ENCODE peak calls at places on chromosomes 6 and 20, in eight cellular contexts. One of them, this sample, is unnamed.

GRCh38 chr6:109314313-109314712 is 68.0 kb downstream of the CD164 start:
- DNase-seq in CD4-positive, alpha-beta T cell: no peak
- DNase-seq in stomach: no peak
- DNase-seq in astrocyte of the spinal cord: no peak
- DNase-seq in epithelial cell of esophagus: no peak
- DNase-seq in GM13977: no peak
- DNase-seq in left ventricle myocardium inferior: no peak
- DNase-seq in BE2C: no peak
- DNase-seq in this sample: no peak

GRCh38 chr20:25013478-25014380 is 21.2 kb upstream of the APMAP start:
- DNase-seq in CD4-positive, alpha-beta T cell: peak
- DNase-seq in stomach: peak
- DNase-seq in astrocyte of the spinal cord: no peak
- DNase-seq in epithelial cell of esophagus: no peak
- DNase-seq in GM13977: no peak
- DNase-seq in left ventricle myocardium inferior: no peak
- DNase-seq in BE2C: no peak
- DNase-seq in this sample: no peak

GRCh38 chr20:63027425-63028389 is 20.9 kb upstream of the BHLHE23 start:
- DNase-seq in CD4-positive, alpha-beta T cell: no peak
- DNase-seq in stomach: no peak
- DNase-seq in astrocyte of the spinal cord: no peak
- DNase-seq in epithelial cell of esophagus: no peak
- DNase-seq in GM13977: peak
- DNase-seq in left ventricle myocardium inferior: peak
- DNase-seq in BE2C: peak
- DNase-seq in this sample: peak

GRCh38 chr20:35476288-35476687 is 20.9 kb downstream of the CEP250 start:
- DNase-seq in CD4-positive, alpha-beta T cell: no peak
- DNase-seq in stomach: no peak
- DNase-seq in astrocyte of the spinal cord: no peak
- DNase-seq in epithelial cell of esophagus: no peak
- DNase-seq in GM13977: no peak
- DNase-seq in left ventricle myocardium inferior: no peak
- DNase-seq in BE2C: no peak
- DNase-seq in this sample: no peak

GRCh38 chr6:21808551-21809181 is 215.1 kb downstream of the SOX4 start:
- DNase-seq in CD4-positive, alpha-beta T cell: no peak
- DNase-seq in stomach: no peak
- DNase-seq in astrocyte of the spinal cord: peak
- DNase-seq in epithelial cell of esophagus: no peak
- DNase-seq in GM13977: no peak
- DNase-seq in left ventricle myocardium inferior: no peak
- DNase-seq in BE2C: no peak
- DNase-seq in this sample: no peak

GRCh38 chr20:36792422-36792821 is 18.9 kb upstream of the DSN1 start:
- DNase-seq in CD4-positive, alpha-beta T cell: no peak
- DNase-seq in stomach: peak
- DNase-seq in astrocyte of the spinal cord: peak
- DNase-seq in epithelial cell of esophagus: peak
- DNase-seq in GM13977: peak
- DNase-seq in left ventricle myocardium inferior: no peak
- DNase-seq in BE2C: peak
- DNase-seq in this sample: peak

GRCh38 chr6:135701426-135701825 is 150.1 kb upstream of the PDE7B start:
- DNase-seq in CD4-positive, alpha-beta T cell: no peak
- DNase-seq in stomach: no peak
- DNase-seq in astrocyte of the spinal cord: no peak
- DNase-seq in epithelial cell of esophagus: peak
- DNase-seq in GM13977: no peak
- DNase-seq in left ventricle myocardium inferior: no peak
- DNase-seq in BE2C: no peak
- DNase-seq in this sample: no peak

GRCh38 chr20:36491901-36492617 is 49.3 kb upstream of the MYL9 start:
- DNase-seq in CD4-positive, alpha-beta T cell: peak
- DNase-seq in stomach: no peak
- DNase-seq in astrocyte of the spinal cord: peak
- DNase-seq in epithelial cell of esophagus: peak
- DNase-seq in GM13977: no peak
- DNase-seq in left ventricle myocardium inferior: no peak
- DNase-seq in BE2C: no peak
- DNase-seq in this sample: peak

GRCh38 chr20:63574156-63574828 is at the start of gene HELZ2:
- DNase-seq in CD4-positive, alpha-beta T cell: peak
- DNase-seq in stomach: peak
- DNase-seq in astrocyte of the spinal cord: peak
- DNase-seq in epithelial cell of esophagus: peak
- DNase-seq in GM13977: peak
- DNase-seq in left ventricle myocardium inferior: peak
- DNase-seq in BE2C: peak
- DNase-seq in this sample: peak

GRCh38 chr6:157226026-157226639 is 97.2 kb downstream of the TMEM242 start:
- DNase-seq in CD4-positive, alpha-beta T cell: no peak
- DNase-seq in stomach: no peak
- DNase-seq in astrocyte of the spinal cord: no peak
- DNase-seq in epithelial cell of esophagus: no peak
- DNase-seq in GM13977: no peak
- DNase-seq in left ventricle myocardium inferior: no peak
- DNase-seq in BE2C: no peak
- DNase-seq in this sample: no peak

GRCh38 chr6:33621396-33622388 is 570 bp downstream of the ITPR3 start:
- DNase-seq in CD4-positive, alpha-beta T cell: peak
- DNase-seq in stomach: peak
- DNase-seq in astrocyte of the spinal cord: no peak
- DNase-seq in epithelial cell of esophagus: peak
- DNase-seq in GM13977: peak
- DNase-seq in left ventricle myocardium inferior: peak
- DNase-seq in BE2C: no peak
- DNase-seq in this sample: peak

GRCh38 chr20:10922941-10923340 is 249.1 kb upstream of the JAG1 start:
- DNase-seq in CD4-positive, alpha-beta T cell: no peak
- DNase-seq in stomach: no peak
- DNase-seq in astrocyte of the spinal cord: peak
- DNase-seq in epithelial cell of esophagus: peak
- DNase-seq in GM13977: no peak
- DNase-seq in left ventricle myocardium inferior: no peak
- DNase-seq in BE2C: no peak
- DNase-seq in this sample: no peak

DNA sequence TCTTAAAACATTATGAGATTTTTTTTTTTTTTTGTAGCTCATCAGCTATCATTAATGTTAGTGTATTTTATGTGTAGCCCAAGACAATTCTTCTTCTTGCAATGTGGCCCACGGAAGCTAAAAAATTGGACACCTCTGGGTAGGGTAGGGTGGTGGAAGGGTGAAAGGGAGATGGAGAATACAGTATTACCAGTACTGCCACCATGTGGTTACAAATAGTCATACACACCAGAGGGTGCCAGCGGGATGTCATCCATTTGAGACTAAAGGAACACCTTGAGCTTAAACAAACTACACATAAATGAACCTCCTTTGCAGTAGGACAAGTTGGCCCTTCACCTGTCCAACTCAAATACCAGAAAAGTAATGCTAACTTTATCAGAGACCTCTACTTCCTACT is 601.9 kb downstream of the HTR1B start:
- DNase-seq in CD4-positive, alpha-beta T cell: no peak
- DNase-seq in stomach: peak
- DNase-seq in astrocyte of the spinal cord: no peak
- DNase-seq in epithelial cell of esophagus: peak
- DNase-seq in GM13977: no peak
- DNase-seq in left ventricle myocardium inferior: no peak
- DNase-seq in BE2C: peak
- DNase-seq in this sample: peak
- TF ChIP-seq CTCF in CD4-positive, alpha-beta T cell: no peak
- TF ChIP-seq CTCF in stomach: no peak
- TF ChIP-seq CTCF in astrocyte of the spinal cord: peak
- TF ChIP-seq CTCF in epithelial cell of esophagus: peak
- TF ChIP-seq CTCF in GM13977: peak
- TF ChIP-seq CTCF in left ventricle myocardium inferior: peak
- TF ChIP-seq CTCF in BE2C: peak
- TF ChIP-seq CTCF in this sample: peak

GRCh38 chr6:169641461-169642085 is 60.3 kb downstream of the WDR27 start:
- DNase-seq in CD4-positive, alpha-beta T cell: no peak
- DNase-seq in stomach: no peak
- DNase-seq in astrocyte of the spinal cord: no peak
- DNase-seq in epithelial cell of esophagus: no peak
- DNase-seq in GM13977: no peak
- DNase-seq in left ventricle myocardium inferior: no peak
- DNase-seq in BE2C: no peak
- DNase-seq in this sample: no peak

GRCh38 chr6:169639653-169640278 is 62.1 kb downstream of the WDR27 start:
- DNase-seq in CD4-positive, alpha-beta T cell: no peak
- DNase-seq in stomach: no peak
- DNase-seq in astrocyte of the spinal cord: no peak
- DNase-seq in epithelial cell of esophagus: no peak
- DNase-seq in GM13977: no peak
- DNase-seq in left ventricle myocardium inferior: no peak
- DNase-seq in BE2C: no peak
- DNase-seq in this sample: no peak

GRCh38 chr6:169638915-169639314 is 62.9 kb downstream of the WDR27 start:
- DNase-seq in CD4-positive, alpha-beta T cell: no peak
- DNase-seq in stomach: no peak
- DNase-seq in astrocyte of the spinal cord: no peak
- DNase-seq in epithelial cell of esophagus: no peak
- DNase-seq in GM13977: no peak
- DNase-seq in left ventricle myocardium inferior: no peak
- DNase-seq in BE2C: no peak
- DNase-seq in this sample: no peak

GRCh38 chr6:169640983-169641382 is 60.8 kb downstream of the WDR27 start:
- DNase-seq in CD4-positive, alpha-beta T cell: no peak
- DNase-seq in stomach: no peak
- DNase-seq in astrocyte of the spinal cord: no peak
- DNase-seq in epithelial cell of esophagus: no peak
- DNase-seq in GM13977: no peak
- DNase-seq in left ventricle myocardium inferior: no peak
- DNase-seq in BE2C: no peak
- DNase-seq in this sample: no peak

DNA sequence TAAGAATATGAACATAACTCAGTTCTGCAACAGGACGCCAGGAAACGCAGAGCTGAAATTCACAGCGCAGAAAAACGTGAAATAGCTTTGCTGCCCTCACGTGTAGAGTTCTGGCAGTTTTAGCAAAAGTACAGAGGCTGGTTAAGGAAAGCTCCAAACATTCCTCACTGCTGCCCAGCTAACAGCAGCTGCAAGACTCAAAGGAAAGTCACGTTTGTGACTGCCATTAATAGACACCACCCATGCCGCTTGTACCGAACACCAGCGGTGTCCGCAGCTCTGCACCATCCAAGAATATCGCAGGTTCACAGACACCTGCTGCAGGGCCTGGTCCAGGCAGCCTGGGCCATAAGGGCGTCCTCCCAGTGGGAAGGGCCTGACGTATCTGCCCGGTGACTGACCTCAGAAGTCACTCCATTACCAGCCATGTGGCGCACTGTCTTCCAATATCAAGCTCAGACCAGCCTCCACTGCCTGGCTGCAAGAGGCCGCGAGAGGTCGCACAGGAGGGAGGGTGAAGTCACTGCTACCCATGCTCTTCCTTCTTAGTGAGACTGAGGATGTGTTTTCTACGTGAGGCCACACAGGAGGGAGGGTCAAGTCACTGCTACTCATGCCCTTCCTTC is 61.4 kb downstream of the WDR27 start:
- DNase-seq in CD4-positive, alpha-beta T cell: no peak
- DNase-seq in stomach: no peak
- DNase-seq in astrocyte of the spinal cord: no peak
- DNase-seq in epithelial cell of esophagus: no peak
- DNase-seq in GM13977: no peak
- DNase-seq in left ventricle myocardium inferior: no peak
- DNase-seq in BE2C: no peak
- DNase-seq in this sample: no peak
- TF ChIP-seq CTCF in CD4-positive, alpha-beta T cell: no peak
- TF ChIP-seq CTCF in stomach: no peak
- TF ChIP-seq CTCF in astrocyte of the spinal cord: peak
- TF ChIP-seq CTCF in epithelial cell of esophagus: no peak
- TF ChIP-seq CTCF in GM13977: no peak
- TF ChIP-seq CTCF in left ventricle myocardium inferior: no peak
- TF ChIP-seq CTCF in BE2C: no peak
- TF ChIP-seq CTCF in this sample: no peak

GRCh38 chr6:132967871-132968270 is 153.5 kb downstream of the RPS12 start:
- DNase-seq in CD4-positive, alpha-beta T cell: no peak
- DNase-seq in stomach: no peak
- DNase-seq in astrocyte of the spinal cord: no peak
- DNase-seq in epithelial cell of esophagus: no peak
- DNase-seq in GM13977: no peak
- DNase-seq in left ventricle myocardium inferior: no peak
- DNase-seq in BE2C: no peak
- DNase-seq in this sample: no peak

GRCh38 chr6:132964101-132964867 is 149.9 kb downstream of the RPS12 start:
- DNase-seq in CD4-positive, alpha-beta T cell: no peak
- DNase-seq in stomach: no peak
- DNase-seq in astrocyte of the spinal cord: peak
- DNase-seq in epithelial cell of esophagus: peak
- DNase-seq in GM13977: no peak
- DNase-seq in left ventricle myocardium inferior: no peak
- DNase-seq in BE2C: peak
- DNase-seq in this sample: no peak

GRCh38 chr6:132961610-132962009 is 147.2 kb downstream of the RPS12 start:
- DNase-seq in CD4-positive, alpha-beta T cell: no peak
- DNase-seq in stomach: no peak
- DNase-seq in astrocyte of the spinal cord: no peak
- DNase-seq in epithelial cell of esophagus: no peak
- DNase-seq in GM13977: no peak
- DNase-seq in left ventricle myocardium inferior: no peak
- DNase-seq in BE2C: no peak
- DNase-seq in this sample: peak

GRCh38 chr6:132962936-132963579 is 148.7 kb downstream of the RPS12 start:
- DNase-seq in CD4-positive, alpha-beta T cell: peak
- DNase-seq in stomach: peak
- DNase-seq in astrocyte of the spinal cord: peak
- DNase-seq in epithelial cell of esophagus: peak
- DNase-seq in GM13977: peak
- DNase-seq in left ventricle myocardium inferior: peak
- DNase-seq in BE2C: peak
- DNase-seq in this sample: peak

DNA sequence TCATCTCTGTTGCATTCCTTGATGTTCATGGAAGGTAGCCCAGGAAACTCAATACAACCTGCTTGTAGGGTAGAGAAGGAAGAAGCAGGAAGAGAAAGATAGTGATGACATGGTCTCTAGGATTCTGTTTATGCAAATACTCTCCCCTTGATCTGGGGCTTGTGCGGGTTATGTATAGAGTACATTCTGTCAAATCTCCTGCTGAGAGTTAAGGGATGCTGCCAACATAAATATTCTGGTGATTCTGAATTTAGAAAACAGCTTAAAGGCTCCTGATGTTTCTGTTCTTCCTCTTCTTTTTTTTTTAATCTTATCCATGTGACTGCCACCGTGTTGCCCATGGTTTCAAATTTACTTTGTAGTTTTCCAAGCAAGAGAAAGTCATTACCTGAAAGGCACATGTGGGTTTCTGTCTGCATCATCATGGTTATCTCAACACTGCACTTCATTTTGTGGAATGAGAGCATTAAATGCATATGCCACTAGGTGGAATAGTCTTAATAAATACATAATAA is 150.6 kb downstream of the RPS12 start:
- DNase-seq in CD4-positive, alpha-beta T cell: no peak
- DNase-seq in stomach: no peak
- DNase-seq in astrocyte of the spinal cord: peak
- DNase-seq in epithelial cell of esophagus: no peak
- DNase-seq in GM13977: no peak
- DNase-seq in left ventricle myocardium inferior: no peak
- DNase-seq in BE2C: no peak
- DNase-seq in this sample: no peak
- TF ChIP-seq CTCF in CD4-positive, alpha-beta T cell: no peak
- TF ChIP-seq CTCF in stomach: no peak
- TF ChIP-seq CTCF in astrocyte of the spinal cord: no peak
- TF ChIP-seq CTCF in epithelial cell of esophagus: peak
- TF ChIP-seq CTCF in GM13977: no peak
- TF ChIP-seq CTCF in left ventricle myocardium inferior: no peak
- TF ChIP-seq CTCF in BE2C: peak
- TF ChIP-seq CTCF in this sample: no peak

GRCh38 chr6:112010328-112010727 is 43.6 kb upstream of the CCN6 start:
- DNase-seq in CD4-positive, alpha-beta T cell: no peak
- DNase-seq in stomach: no peak
- DNase-seq in astrocyte of the spinal cord: no peak
- DNase-seq in epithelial cell of esophagus: peak
- DNase-seq in GM13977: no peak
- DNase-seq in left ventricle myocardium inferior: no peak
- DNase-seq in BE2C: no peak
- DNase-seq in this sample: peak
- TF ChIP-seq CTCF in CD4-positive, alpha-beta T cell: peak
- TF ChIP-seq CTCF in stomach: no peak
- TF ChIP-seq CTCF in astrocyte of the spinal cord: no peak
- TF ChIP-seq CTCF in epithelial cell of esophagus: no peak
- TF ChIP-seq CTCF in GM13977: peak
- TF ChIP-seq CTCF in left ventricle myocardium inferior: no peak
- TF ChIP-seq CTCF in BE2C: peak
- TF ChIP-seq CTCF in this sample: no peak

This sample was measured in NB4.